ENCODE peak calls at places on chromosome 17, in nine cellular contexts. L, U, G, M, Q, X, J, Y and P are unnamed samples.

GRCh38 chr17:12859520-12859919 is 70.2 kb downstream of the ARHGAP44 start:
- DNase-seq in M (no peak), Y (no peak), Q (no peak), X (no peak), J (no peak), G (no peak), U (no peak), L (no peak), P (peak)

GRCh38 chr17:42270596-42270995 is 5.6 kb downstream of the STAT5B start:
- DNase-seq in L (no peak), U (no peak), M (no peak), Q (no peak), Y (no peak), J (no peak), X (no peak), G (no peak), P (no peak)

GRCh38 chr17:7650509-7651096 is at the start of gene ATP1B2:
- DNase-seq in M (peak), J (peak), G (peak), X (peak), Y (peak), L (no peak), Q (peak), U (peak), P (no peak)

GRCh38 chr17:42266918-42267766 is 9.0 kb downstream of the STAT5B start:
- DNase-seq in U (no peak), G (no peak), Q (no peak), J (no peak), M (no peak), X (no peak), Y (no peak), L (peak), P (no peak)

GRCh38 chr17:49762148-49762941 is 1.6 kb downstream of the FAM117A start:
- DNase-seq in L (no peak), M (no peak), U (no peak), X (no peak), Q (no peak), Y (no peak), G (no peak), J (no peak), P (no peak)

GRCh38 chr17:42969006-42969581 is 4.8 kb upstream of the AARSD1 start:
- DNase-seq in L (peak), M (no peak), G (no peak), Q (no peak), J (no peak), X (no peak), U (no peak), Y (no peak), P (no peak)

GRCh38 chr17:15181333-15181732 is 83.8 kb downstream of the PMP22 start:
- DNase-seq in X (no peak), Q (no peak), G (no peak), U (no peak), M (no peak), Y (no peak), L (no peak), J (no peak), P (no peak)

GRCh38 chr17:79978545-79978852 is 57.2 kb downstream of the TBC1D16 start:
- DNase-seq in Q (no peak), X (no peak), J (no peak), L (no peak), G (no peak), M (no peak), Y (no peak), U (no peak), P (no peak)

GRCh38 chr17:4357030-4357635 is 9.3 kb downstream of the UBE2G1 start:
- DNase-seq in U (no peak), X (no peak), G (no peak), M (no peak), Y (no peak), Q (no peak), L (no peak), J (no peak), P (no peak)

GRCh38 chr17:7559307-7560171 is 989 bp downstream of the TNFSF13 start:
- DNase-seq in U (no peak), M (no peak), G (no peak), Q (no peak), L (no peak), J (peak), Y (no peak), X (no peak), P (no peak)

GRCh38 chr17:35875439-35876139 is 4.6 kb downstream of the CCL5 start:
- DNase-seq in G (no peak), Q (no peak), Y (no peak), L (no peak), X (no peak), J (no peak), U (peak), M (no peak), P (no peak)

GRCh38 chr17:32757963-32758362 is 119.0 kb downstream of the MYO1D start:
- DNase-seq in U (no peak), X (no peak), Y (no peak), L (no peak), M (no peak), J (no peak), Q (no peak), G (no peak), P (no peak)

GRCh38 chr17:63364944-63365343 is 81.2 kb downstream of the CYB561 start:
- DNase-seq in U (no peak), Q (no peak), Y (no peak), X (no peak), J (no peak), G (no peak), L (no peak), M (no peak), P (no peak)

GRCh38 chr17:61402073-61402541 is 2.5 kb downstream of the TBX2 start:
- DNase-seq in G (no peak), U (no peak), Q (no peak), L (no peak), M (no peak), J (no peak), X (no peak), Y (no peak), P (no peak)

GRCh38 chr17:73953206-73954033 is 250.1 kb upstream of the RPL38 start:
- DNase-seq in G (no peak), Y (no peak), U (no peak), J (no peak), M (no peak), L (no peak), X (no peak), Q (no peak), P (no peak)
- H3K4me3 ChIP-seq in G (no peak), Y (peak), U (no peak), J (no peak), M (no peak), L (peak), X (no peak), Q (no peak), P (no peak)

GRCh38 chr17:16349461-16349860 is 3.8 kb downstream of the CENPV start:
- DNase-seq in G (no peak), M (no peak), L (no peak), J (no peak), Y (no peak), X (no peak), Q (no peak), U (no peak), P (no peak)

GRCh38 chr17:16352838-16353701 is at the start of gene CENPV:
- DNase-seq in G (no peak), L (peak), M (peak), Q (peak), Y (peak), J (peak), U (peak), X (peak), P (no peak)

GRCh38 chr17:16353702-16354174 is 469 bp upstream of the CENPV start:
- DNase-seq in Q (no peak), Y (no peak), G (no peak), L (no peak), X (no peak), U (no peak), J (no peak), M (no peak), P (no peak)

GRCh38 chr17:16352303-16352837 is 899 bp downstream of the CENPV start:
- DNase-seq in J (peak), Y (peak), Q (no peak), M (no peak), X (peak), U (peak), L (no peak), G (no peak), P (no peak)

GRCh38 chr17:16351831-16352230 is 1.4 kb downstream of the CENPV start:
- DNase-seq in U (no peak), J (no peak), Y (no peak), Q (no peak), M (no peak), X (no peak), L (no peak), G (no peak), P (no peak)
- TF ChIP-seq CTCF in U (no peak), J (no peak), Y (no peak), Q (no peak), M (no peak), X (no peak), L (no peak), G (no peak), P (no peak)

GRCh38 chr17:73535746-73536145 is 108.5 kb downstream of the SDK2 start:
- DNase-seq in L (no peak), J (no peak), U (no peak), Q (no peak), G (no peak), Y (no peak), X (no peak), M (no peak), P (no peak)
- H3K4me3 ChIP-seq in L (no peak), J (no peak), U (no peak), Q (no peak), G (no peak), Y (no peak), X (no peak), M (no peak), P (no peak)

GRCh38 chr17:11302395-11302932 is 61.5 kb downstream of the SHISA6 start:
- DNase-seq in U (no peak), J (no peak), M (no peak), Q (no peak), Y (no peak), L (no peak), G (no peak), X (no peak), P (no peak)

GRCh38 chr17:11300201-11300600 is 59.2 kb downstream of the SHISA6 start:
- DNase-seq in X (no peak), M (no peak), Y (no peak), J (no peak), U (no peak), G (no peak), Q (no peak), L (no peak), P (no peak)

GRCh38 chr17:11303773-11304394 is 62.9 kb downstream of the SHISA6 start:
- DNase-seq in U (no peak), M (no peak), Y (no peak), Q (no peak), J (no peak), X (no peak), G (no peak), L (no peak), P (no peak)

GRCh38 chr17:11298401-11298800 is 57.4 kb downstream of the SHISA6 start:
- DNase-seq in Q (no peak), Y (no peak), J (no peak), X (no peak), U (no peak), L (no peak), M (no peak), G (no peak), P (no peak)

DNA sequence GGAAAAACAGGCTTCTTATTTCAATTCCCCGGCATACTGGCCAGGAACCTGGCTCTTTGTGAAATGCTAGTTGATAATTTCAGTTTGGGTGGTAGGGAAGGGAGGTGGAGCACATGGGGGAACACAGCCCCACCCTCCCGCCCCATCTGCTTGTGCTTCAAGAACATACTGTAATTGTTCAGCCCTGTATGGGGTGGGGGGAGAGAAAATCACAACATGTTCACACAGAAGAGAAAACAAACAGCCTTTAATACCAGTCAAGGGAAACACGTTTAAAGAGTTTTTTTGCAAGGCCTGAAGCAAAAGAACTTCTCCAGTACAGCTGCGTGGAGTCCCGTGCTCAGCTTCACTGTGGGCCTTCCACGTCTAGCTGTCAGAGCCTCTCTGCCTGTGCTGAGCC is 59.7 kb downstream of the SHISA6 start:
- DNase-seq in G (no peak), M (no peak), L (no peak), X (no peak), U (no peak), J (no peak), Q (no peak), Y (no peak), P (no peak)
- TF ChIP-seq CTCF in G (no peak), M (no peak), L (no peak), X (no peak), U (no peak), J (no peak), Q (no peak), Y (no peak), P (no peak)

DNA sequence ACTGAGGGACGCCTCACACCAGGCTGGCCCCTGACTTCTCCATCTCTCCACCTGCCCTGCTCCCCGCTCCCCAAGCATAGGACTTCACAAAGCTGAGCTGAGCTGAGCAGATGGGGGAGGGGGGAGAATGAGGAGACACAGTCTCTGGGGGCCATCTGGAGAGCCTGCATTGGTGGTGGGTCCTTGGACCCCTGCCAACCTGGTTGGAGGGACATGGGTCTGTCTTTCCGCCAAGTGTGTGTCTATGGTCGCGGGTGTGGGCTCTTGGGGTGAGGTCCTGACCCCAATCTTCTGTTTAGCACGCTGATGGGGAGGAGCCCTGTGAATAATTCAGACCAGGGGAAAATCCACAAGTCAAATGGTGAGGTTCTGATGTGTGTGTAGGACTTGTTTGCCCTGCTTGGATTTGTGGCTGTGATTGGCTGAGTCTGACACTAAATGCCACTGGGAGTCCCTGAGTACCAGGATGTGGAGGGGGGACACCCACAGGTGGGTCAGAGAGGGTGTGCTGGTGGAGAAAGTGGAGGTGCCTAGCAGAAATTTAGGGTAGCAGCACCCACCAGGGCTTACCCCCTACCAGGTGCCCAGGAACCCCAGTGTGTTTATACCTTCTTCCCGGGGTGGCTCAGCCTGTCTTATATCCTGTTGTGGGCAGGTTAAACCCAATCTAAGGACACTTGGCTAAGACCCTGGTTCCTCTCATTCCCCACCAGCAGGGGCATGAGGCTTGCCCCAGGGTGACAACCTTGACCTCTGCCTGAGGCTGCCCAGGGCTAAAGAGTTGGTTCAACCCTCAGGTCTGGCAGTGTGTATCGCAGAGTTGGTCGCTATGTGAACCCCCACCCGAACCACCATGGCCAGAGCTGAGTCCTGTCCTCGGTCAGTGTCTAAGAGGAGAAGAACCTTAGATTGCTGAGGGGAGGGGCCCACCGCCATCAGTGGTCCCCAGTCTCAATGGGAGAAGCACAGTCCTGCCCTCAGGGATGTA is 2.1 kb downstream of the FMNL1 start:
- DNase-seq in X (no peak), M (no peak), L (no peak), U (no peak), G (no peak), Y (no peak), J (no peak), Q (no peak), P (no peak)
- H3K4me3 ChIP-seq in X (peak), M (peak), L (peak), U (no peak), G (no peak), Y (no peak), J (peak), Q (peak), P (peak)

DNA sequence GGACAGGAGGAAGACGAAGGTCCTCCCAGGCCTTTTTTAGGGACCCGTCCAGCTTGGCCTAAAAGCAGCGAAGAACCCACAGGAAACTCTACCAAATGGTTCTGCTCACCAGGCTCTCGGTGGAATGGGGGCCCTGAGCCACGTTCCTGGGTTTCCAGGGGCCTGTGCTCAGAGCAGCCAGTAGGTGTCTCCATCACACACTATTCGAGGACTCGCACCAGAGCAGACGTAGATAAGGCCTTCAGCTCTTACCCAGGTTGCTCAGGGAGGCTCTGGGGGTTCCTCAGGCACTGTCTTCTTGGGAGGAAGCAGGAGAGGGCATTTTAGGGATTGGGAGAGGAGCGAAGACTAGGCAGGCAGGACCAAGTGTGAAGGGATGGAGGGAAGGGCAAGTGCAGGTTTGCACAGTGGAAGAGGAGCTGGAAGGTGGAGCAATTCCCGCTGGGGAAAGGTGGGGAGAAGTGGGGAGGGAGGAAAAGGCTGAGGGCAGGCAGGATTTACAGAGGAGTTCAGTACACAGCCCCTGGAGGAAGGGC is 157.1 kb downstream of the RGS9 start:
- DNase-seq in X (peak), L (peak), Y (peak), J (peak), Q (peak), G (no peak), M (peak), U (peak), P (peak)
- TF ChIP-seq CTCF in X (peak), L (peak), Y (peak), J (peak), Q (peak), G (no peak), M (peak), U (peak), P (peak)